ENCODE peak calls at places on chromosomes 1 and 21, in seven cellular contexts. U is small intestine; E is CD4-positive, alpha-beta memory T cell; P is pancreas; B is cardiac muscle cell; C is GM12864; K is H1. S is an unnamed sample.

GRCh38 chr1:53593758-53594380 is 134.7 kb downstream of the DMRTB1 start:
- DNase-seq in B (peak; percentile 21), C (no peak), K (peak; percentile 88), U (peak; percentile 52), E (no peak), P (no peak), S (no peak)

GRCh38 chr1:59696421-59697115 is 118.2 kb upstream of the HOOK1 start:
- DNase-seq in C (no peak), U (no peak), B (no peak), E (no peak), P (no peak), K (no peak), S (no peak)

GRCh38 chr1:210478820-210479219 is 150.1 kb downstream of the HHAT start:
- DNase-seq in K (no peak), U (no peak), P (no peak), B (no peak), C (no peak), E (no peak), S (no peak)

GRCh38 chr1:1777950-1778826 is at the start of gene NADK:
- DNase-seq in C (no peak), P (peak; percentile 86), B (peak; percentile 63), U (peak; percentile 69), E (peak; percentile 78), K (peak; percentile 79), S (peak; percentile 88)

GRCh38 chr1:42420911-42421585 is 34.8 kb downstream of the ZMYND12 start:
- DNase-seq in P (peak; percentile 72), E (no peak), K (no peak), U (peak; percentile 36), C (no peak), B (peak; percentile 97), S (no peak)

GRCh38 chr1:54121482-54122130 is 31.2 kb downstream of the CDCP2 start:
- DNase-seq in B (peak; percentile 88), E (peak; percentile 36), U (peak; percentile 70), P (peak; percentile 93), K (peak; percentile 94), C (no peak), S (peak; percentile 37)

GRCh38 chr1:50830621-50831020 is 129.4 kb downstream of the FAF1 start:
- DNase-seq in K (no peak), B (no peak), E (no peak), P (no peak), U (no peak), C (no peak), S (no peak)

GRCh38 chr1:93253471-93253870 is 72.9 kb downstream of the CCDC18 start:
- DNase-seq in C (no peak), E (no peak), K (no peak), P (no peak), B (peak; percentile 29), U (no peak), S (no peak)

GRCh38 chr1:216462061-216462775 is 39.0 kb upstream of the USH2A start:
- DNase-seq in B (peak; percentile 48), U (no peak), P (no peak), C (no peak), E (no peak), K (no peak), S (no peak)

GRCh38 chr1:65068202-65069011 is 79.6 kb upstream of the AK4 start:
- DNase-seq in U (peak; percentile 55), C (no peak), K (no peak), P (no peak), E (peak; percentile 47), B (peak; percentile 55), S (no peak)

GRCh38 chr1:93844262-93845045 is 34.6 kb downstream of the DNTTIP2 start:
- DNase-seq in P (no peak), B (peak; percentile 89), K (no peak), U (peak; percentile 86), C (peak; percentile 39), E (peak; percentile 63), S (peak; percentile 30)

GRCh38 chr1:232788235-232788872 is 16.9 kb upstream of the MAP10 start:
- DNase-seq in K (no peak), P (no peak), U (peak; percentile 14), E (no peak), C (no peak), B (no peak), S (no peak)

GRCh38 chr1:186659946-186660472 is 20.2 kb downstream of the PTGS2 start:
- DNase-seq in K (no peak), P (no peak), U (no peak), C (no peak), E (no peak), B (no peak), S (no peak)

GRCh38 chr1:246219508-246220030 is 287.5 kb downstream of the SMYD3 start:
- DNase-seq in B (peak; percentile 11), C (no peak), P (no peak), K (no peak), E (no peak), U (no peak), S (peak; percentile 18)

GRCh38 chr1:93666613-93667384 is 14.8 kb downstream of the BCAR3 start:
- DNase-seq in B (peak; percentile 54), K (no peak), U (no peak), P (no peak), E (no peak), C (no peak), S (no peak)

GRCh38 chr1:177228721-177229088 is 57.9 kb downstream of the BRINP2 start:
- DNase-seq in U (no peak), K (no peak), P (no peak), E (no peak), B (no peak), C (no peak), S (no peak)

GRCh38 chr1:6347641-6348487 is 45.7 kb downstream of the ACOT7 start:
- DNase-seq in C (no peak), U (peak; percentile 64), K (peak; percentile 77), E (peak; percentile 75), B (peak; percentile 48), P (no peak), S (peak; percentile 29)

GRCh38 chr1:23625929-23626535 is 65.6 kb upstream of the RPL11 start:
- DNase-seq in P (no peak), B (no peak), U (no peak), C (no peak), E (no peak), K (no peak), S (no peak)

GRCh38 chr1:57474097-57474750 is 50.4 kb upstream of the DAB1 start:
- DNase-seq in P (no peak), U (no peak), C (no peak), B (peak; percentile 45), E (no peak), K (no peak), S (no peak)

GRCh38 chr1:147581459-147581858 is 40.2 kb downstream of the BCL9 start:
- DNase-seq in C (no peak), K (no peak), U (no peak), E (no peak), P (no peak), B (no peak), S (no peak)

DNA sequence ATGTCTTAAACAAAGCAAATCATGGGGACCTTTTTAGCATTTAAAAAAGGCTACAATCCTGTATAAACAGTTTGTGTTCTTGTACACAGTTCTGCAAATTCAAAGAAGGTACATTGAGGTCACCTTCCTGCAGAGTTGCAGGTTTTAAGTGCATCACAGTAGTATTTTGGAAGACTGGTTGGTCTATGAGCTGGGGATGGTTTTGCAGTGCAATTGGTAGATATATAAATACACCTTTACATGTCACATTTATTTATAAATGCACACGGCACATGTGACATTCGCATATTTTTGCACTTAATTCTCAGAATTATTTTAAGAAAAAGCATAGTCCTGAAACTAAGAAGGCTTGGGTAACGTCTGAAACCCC is 599 bp upstream of the ITPKB start:
- DNase-seq in U (no peak), B (no peak), E (no peak), K (no peak), P (no peak), C (no peak), S (no peak)
- H3K4me3 ChIP-seq in U (no peak overlapping the region), B (peak overlapping the region; percentile 52), E (no peak overlapping the region), K (no peak overlapping the region), P (peak overlapping the region; percentile 77), C (peak overlapping the region; percentile 91), S (peak overlapping the region; percentile 90)

GRCh38 chr21:25801217-25802015 is 66.6 kb downstream of the GABPA start:
- DNase-seq in U (peak; percentile 84), P (peak; percentile 93), C (peak; percentile 68), E (peak; percentile 84), B (peak; percentile 93), K (peak; percentile 97), S (peak; percentile 82)
- H3K4me3 ChIP-seq in U (no peak overlapping the region), P (no peak overlapping the region), C (no peak overlapping the region), E (no peak overlapping the region), B (no peak overlapping the region), K (no peak overlapping the region), S (no peak overlapping the region)

DNA sequence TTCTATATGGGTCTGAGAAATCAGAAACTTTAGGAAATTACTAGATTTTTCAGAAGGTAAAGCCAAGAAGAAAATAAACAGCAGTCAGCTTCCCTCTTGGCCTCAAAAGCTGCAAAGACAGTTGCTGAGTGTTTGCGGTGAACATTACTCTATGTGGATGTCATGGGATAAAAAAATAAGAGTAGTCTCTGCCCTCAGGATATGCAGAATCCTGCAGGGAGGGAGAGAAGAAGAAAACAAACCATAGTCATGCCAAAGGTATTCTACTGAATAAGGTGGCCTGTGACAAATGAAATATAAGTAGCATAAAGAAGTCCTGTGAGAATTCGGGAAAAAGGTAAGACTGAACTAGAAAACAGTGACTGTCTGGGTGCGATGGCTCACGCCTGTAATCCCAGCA is 19.0 kb downstream of the YARS1 start:
- DNase-seq in B (no peak), K (no peak), U (no peak), P (no peak), C (no peak), E (no peak), S (no peak)
- H3K4me3 ChIP-seq in B (no peak overlapping the region), K (no peak overlapping the region), U (no peak overlapping the region), P (no peak overlapping the region), C (no peak overlapping the region), E (no peak overlapping the region), S (no peak overlapping the region)

DNA sequence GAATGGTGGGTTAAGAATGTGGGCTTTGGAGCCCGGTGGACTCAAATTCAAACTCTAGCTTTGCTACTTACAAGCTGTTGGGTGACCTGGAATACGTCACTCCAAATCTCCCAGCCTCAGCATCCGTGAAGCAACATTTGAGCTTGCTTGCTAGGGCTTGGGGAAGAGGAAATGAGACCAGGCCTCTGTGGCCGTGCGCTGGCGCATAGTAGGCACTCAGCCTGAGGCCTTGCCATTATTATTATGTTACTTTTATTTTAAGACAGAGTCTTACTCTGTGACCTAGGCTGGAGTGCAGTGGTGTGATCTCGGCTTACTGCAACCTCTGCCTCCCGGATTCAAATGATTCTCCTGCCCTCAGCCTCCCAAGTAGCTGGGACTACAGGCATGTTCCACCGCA is 12.3 kb upstream of the MFAP2 start:
- DNase-seq in P (no peak), U (no peak), K (peak; percentile 37), E (no peak), C (no peak), B (no peak), S (no peak)
- H3K4me3 ChIP-seq in P (no peak overlapping the region), U (no peak overlapping the region), K (no peak overlapping the region), E (no peak overlapping the region), C (no peak overlapping the region), B (no peak overlapping the region), S (no peak overlapping the region)

GRCh38 chr1:179302076-179302475 is 8.5 kb downstream of the SOAT1 start:
- DNase-seq in P (no peak), K (no peak), E (no peak), U (no peak), B (no peak), C (no peak), S (no peak)
- H3K4me3 ChIP-seq in P (no peak overlapping the region), K (no peak overlapping the region), E (no peak overlapping the region), U (no peak overlapping the region), B (no peak overlapping the region), C (no peak overlapping the region), S (no peak overlapping the region)